ENCODE peak calls at places on chromosomes 2 and 18, in five cellular contexts. V is GM12891, N is SK-N-SH, D is HepG2, O is K562. Z is an unnamed sample.

GRCh38 chr2:95356821-95357700 is 45.4 kb upstream of the FAHD2A start:
- DNase-seq in V (no peak), N (no peak), D (no peak), O (no peak), Z (no peak)

GRCh38 chr2:120994301-120994700 is 258.6 kb downstream of the GLI2 start:
- DNase-seq in V (no peak), N (no peak), D (no peak), O (no peak), Z (no peak)

GRCh38 chr2:152098798-152099654 is at the start of gene CACNB4:
- DNase-seq in V (peak; percentile 50), N (peak; percentile 83), D (no peak), O (no peak), Z (peak; percentile 54)

GRCh38 chr2:10777842-10778723 is 34.5 kb downstream of the PDIA6 start:
- DNase-seq in V (no peak), N (peak; percentile 35), D (no peak), O (no peak), Z (no peak)

GRCh38 chr18:77622009-77622692 is 372.5 kb downstream of the GALR1 start:
- DNase-seq in V (no peak), N (no peak), D (no peak), O (no peak), Z (no peak)

GRCh38 chr2:30693821-30694281 is 113.4 kb downstream of the CAPN13 start:
- DNase-seq in V (no peak), N (no peak), D (no peak), O (no peak), Z (no peak)

GRCh38 chr2:47029737-47030524 is 114.3 kb upstream of the MCFD2 start:
- DNase-seq in V (no peak), N (no peak), D (peak; percentile 81), O (no peak), Z (no peak)

GRCh38 chr2:10935953-10936942 is 24.5 kb downstream of the KCNF1 start:
- DNase-seq in V (no peak), N (no peak), D (peak; percentile 98), O (peak; percentile 24), Z (no peak)

GRCh38 chr2:198901894-198902293 is 555.8 kb downstream of the SATB2 start:
- DNase-seq in V (no peak), N (peak; percentile 8), D (no peak), O (no peak), Z (no peak)

GRCh38 chr2:172098650-172099471 is 3.8 kb downstream of the DLX2 start:
- DNase-seq in V (no peak), N (peak; percentile 69), D (peak; percentile 84), O (peak; percentile 95), Z (no peak)

GRCh38 chr2:120825370-120826259 is 89.9 kb downstream of the GLI2 start:
- DNase-seq in V (no peak), N (peak; percentile 89), D (no peak), O (no peak), Z (no peak)

GRCh38 chr2:20065885-20066602 is 14.6 kb upstream of the LAPTM4A start:
- DNase-seq in V (no peak), N (peak; percentile 67), D (peak; percentile 95), O (no peak), Z (no peak)

GRCh38 chr2:44596537-44597320 is 235.0 kb downstream of the CAMKMT start:
- DNase-seq in V (no peak), N (no peak), D (no peak), O (no peak), Z (no peak)

GRCh38 chr2:46216213-46216612 is 81.0 kb upstream of the EPAS1 start:
- DNase-seq in V (no peak), N (no peak), D (no peak), O (no peak), Z (no peak)

GRCh38 chr2:69300650-69301049 is 86.4 kb downstream of the GFPT1 start:
- DNase-seq in V (no peak), N (no peak), D (no peak), O (no peak), Z (no peak)

GRCh38 chr2:25281581-25281980 is 60.1 kb downstream of the DNMT3A start:
- DNase-seq in V (no peak), N (no peak), D (no peak), O (no peak), Z (no peak)

GRCh38 chr18:34738173-34738894 is 28.2 kb downstream of the DTNA start:
- DNase-seq in V (no peak), N (no peak), D (peak; percentile 39), O (no peak), Z (no peak)

GRCh38 chr2:70835643-70836042 is at the start of gene CD207:
- DNase-seq in V (no peak), N (no peak), D (no peak), O (peak; percentile 11), Z (no peak)

GRCh38 chr2:210662557-210662956 is 106.2 kb downstream of the CPS1 start:
- DNase-seq in V (no peak), N (no peak), D (peak; percentile 50), O (no peak), Z (no peak)

GRCh38 chr18:78878335-78878734 is 101.3 kb upstream of the SALL3 start:
- DNase-seq in V (no peak), N (no peak), D (no peak), O (no peak), Z (no peak)

GRCh38 chr2:136582631-136583205 is 182.6 kb upstream of the THSD7B start:
- DNase-seq in V (no peak), N (no peak), D (peak; percentile 18), O (peak; percentile 44), Z (peak; percentile 4)

GRCh38 chr2:20575414-20575813 is 75.5 kb downstream of the HS1BP3 start:
- DNase-seq in V (no peak), N (no peak), D (no peak), O (no peak), Z (no peak)

GRCh38 chr2:28354920-28355520 is 37.6 kb upstream of the FOSL2 start:
- DNase-seq in V (no peak), N (no peak), D (no peak), O (no peak), Z (no peak)
- TF ChIP-seq TAF1 in V (no peak), N (no peak), D (no peak), O (no peak), Z (no peak)

DNA sequence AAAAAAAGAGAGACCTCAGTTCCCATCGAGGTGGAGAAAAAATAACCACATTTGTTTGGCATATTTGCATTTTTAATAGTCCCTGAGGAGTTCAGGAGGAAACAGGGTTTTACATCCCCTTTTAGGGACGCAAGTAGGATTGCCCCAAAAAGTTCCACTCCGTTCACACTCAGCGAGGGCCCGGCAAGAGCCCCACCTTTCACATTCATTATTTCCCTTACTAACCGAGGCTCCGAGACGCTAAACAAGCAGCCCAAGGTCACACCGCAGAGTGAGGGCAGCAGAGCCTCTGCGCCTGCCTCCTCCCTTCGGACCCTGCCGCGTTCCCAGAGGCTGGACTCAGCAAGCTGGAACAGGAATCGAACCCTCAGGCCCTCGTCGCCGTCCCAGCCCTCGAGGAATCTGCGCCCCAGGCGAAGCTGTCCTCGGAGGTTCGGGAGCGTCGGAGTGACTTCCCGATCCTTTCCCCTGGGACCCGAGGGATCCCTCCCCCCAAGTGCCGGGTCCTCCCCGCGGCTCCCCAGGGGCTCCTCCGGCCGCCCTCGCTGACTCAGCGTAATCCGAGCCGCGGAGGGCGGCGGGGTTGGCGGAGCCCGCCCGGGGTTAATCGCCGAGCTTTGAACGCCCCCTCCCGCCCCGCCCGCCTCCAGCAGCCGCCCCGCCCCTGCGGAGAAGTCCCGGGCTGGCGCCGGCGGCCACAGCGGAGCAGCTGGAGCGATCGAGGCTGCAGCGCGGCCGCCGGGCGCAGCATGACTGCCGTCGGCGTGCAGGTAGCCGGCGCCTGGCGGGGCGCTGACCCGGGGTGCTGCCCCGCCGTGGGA is at the start of gene TMEM37:
- DNase-seq in V (peak; percentile 62), N (peak; percentile 85), D (peak; percentile 79), O (peak; percentile 91), Z (peak; percentile 60)
- TF ChIP-seq POLR2AphosphoS5 in V (no peak), N (no peak), D (peak; percentile 76), O (peak; percentile 48), Z (no peak)

GRCh38 chr2:102336502-102336945 is 19.1 kb upstream of the IL18R1 start:
- DNase-seq in V (no peak), N (no peak), D (no peak), O (no peak), Z (no peak)

GRCh38 chr2:102335871-102336366 is 19.7 kb upstream of the IL18R1 start:
- DNase-seq in V (no peak), N (no peak), D (no peak), O (peak; percentile 95), Z (no peak)

GRCh38 chr2:102334471-102334870 is 21.1 kb upstream of the IL18R1 start:
- DNase-seq in V (no peak), N (no peak), D (no peak), O (no peak), Z (no peak)

GRCh38 chr2:102337012-102337411 is 18.6 kb upstream of the IL18R1 start:
- DNase-seq in V (no peak), N (no peak), D (no peak), O (no peak), Z (no peak)

DNA sequence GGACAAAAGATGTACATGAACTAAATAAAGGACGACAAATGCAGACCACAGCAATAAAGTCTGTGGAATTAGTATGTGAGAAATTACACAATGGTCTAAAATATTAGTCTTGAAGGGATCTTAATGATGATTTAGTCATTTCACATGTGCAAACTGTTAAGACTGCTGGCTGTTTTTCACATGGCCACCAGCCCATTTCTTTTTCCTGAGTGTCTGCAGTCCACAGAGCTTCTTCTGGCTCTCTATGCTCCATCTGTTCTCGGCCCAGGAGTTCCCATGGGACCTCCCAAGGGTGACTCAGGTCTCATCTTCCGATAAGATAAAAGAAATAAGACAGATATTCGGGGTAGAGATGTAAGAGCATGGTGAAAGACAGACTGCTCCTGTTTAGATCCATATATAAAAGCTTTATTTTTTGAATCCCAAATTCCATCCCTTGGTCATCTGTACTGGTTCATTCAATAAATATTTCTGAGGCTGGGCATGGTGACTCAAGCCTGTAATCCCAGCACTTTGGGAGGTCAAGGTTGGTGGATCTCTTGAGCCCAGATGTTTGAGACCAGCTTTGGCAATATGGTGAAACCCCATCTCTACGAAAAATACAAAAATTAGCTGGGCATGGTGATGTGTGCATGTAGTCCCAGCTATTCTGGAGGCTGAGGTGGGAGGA is 20.1 kb downstream of the IL1RL1 start:
- DNase-seq in V (no peak), N (no peak), D (no peak), O (no peak), Z (no peak)
- TF ChIP-seq TAF1 in V (no peak), N (no peak), D (no peak), O (no peak), Z (no peak)

GRCh38 chr18:50069422-50069821 is 125.5 kb downstream of the MYO5B start:
- DNase-seq in V (no peak), N (no peak), D (no peak), O (no peak), Z (no peak)
- TF ChIP-seq POLR2AphosphoS5 in V (no peak), N (no peak), D (no peak), O (no peak), Z (no peak)

GRCh38 chr2:9167718-9168657 is 38.6 kb upstream of the ASAP2 start:
- DNase-seq in V (no peak), N (no peak), D (peak; percentile 96), O (no peak), Z (no peak)
- TF ChIP-seq TAF1 in V (no peak), N (no peak), D (no peak), O (no peak), Z (no peak)